ENCODE peak calls at places on chromosomes 16 and 17, in seven cellular contexts. One of them, this sample, is unnamed.

GRCh38 chr17:51997723-51998122 is 160.8 kb downstream of the CA10 start:
- DNase-seq in T-helper 2 cell: no peak
- DNase-seq in NCI-H1092 treated with DMSO at 0.1 percent for 48 hours: peak
- DNase-seq in SW 1271: no peak
- DNase-seq in stimulated activated CD4-positive, alpha-beta T cell treated with anti-CD3 and anti-CD28 coated beads, Interleukin-15, amount 100 ng/mL, for 1 hour: no peak
- DNase-seq in breast epithelium: no peak
- DNase-seq in H9: no peak
- DNase-seq in this sample: no peak

GRCh38 chr17:38341035-38341721 is 2.6 kb downstream of the GPR179 start:
- DNase-seq in H9: peak
- DNase-seq in T-helper 2 cell: no peak
- DNase-seq in stimulated activated CD4-positive, alpha-beta T cell treated with anti-CD3 and anti-CD28 coated beads, Interleukin-15, amount 100 ng/mL, for 1 hour: no peak
- DNase-seq in SW 1271: no peak
- DNase-seq in NCI-H1092 treated with DMSO at 0.1 percent for 48 hours: peak
- DNase-seq in breast epithelium: no peak
- DNase-seq in this sample: no peak

GRCh38 chr17:75059369-75060345 is 12.6 kb downstream of the KCTD2 start:
- DNase-seq in stimulated activated CD4-positive, alpha-beta T cell treated with anti-CD3 and anti-CD28 coated beads, Interleukin-15, amount 100 ng/mL, for 1 hour: no peak
- DNase-seq in SW 1271: no peak
- DNase-seq in H9: no peak
- DNase-seq in NCI-H1092 treated with DMSO at 0.1 percent for 48 hours: no peak
- DNase-seq in breast epithelium: no peak
- DNase-seq in T-helper 2 cell: no peak
- DNase-seq in this sample: no peak

GRCh38 chr16:81349608-81350305 is 35.0 kb downstream of the GAN start:
- DNase-seq in stimulated activated CD4-positive, alpha-beta T cell treated with anti-CD3 and anti-CD28 coated beads, Interleukin-15, amount 100 ng/mL, for 1 hour: no peak
- DNase-seq in NCI-H1092 treated with DMSO at 0.1 percent for 48 hours: no peak
- DNase-seq in T-helper 2 cell: no peak
- DNase-seq in SW 1271: no peak
- DNase-seq in breast epithelium: no peak
- DNase-seq in H9: no peak
- DNase-seq in this sample: no peak

GRCh38 chr17:49670641-49671040 is 7.3 kb downstream of the SPOP start:
- DNase-seq in H9: no peak
- DNase-seq in breast epithelium: no peak
- DNase-seq in SW 1271: no peak
- DNase-seq in stimulated activated CD4-positive, alpha-beta T cell treated with anti-CD3 and anti-CD28 coated beads, Interleukin-15, amount 100 ng/mL, for 1 hour: no peak
- DNase-seq in NCI-H1092 treated with DMSO at 0.1 percent for 48 hours: no peak
- DNase-seq in T-helper 2 cell: no peak
- DNase-seq in this sample: no peak

GRCh38 chr16:79982356-79982755 is 381.8 kb upstream of the MAF start:
- DNase-seq in NCI-H1092 treated with DMSO at 0.1 percent for 48 hours: no peak
- DNase-seq in H9: no peak
- DNase-seq in stimulated activated CD4-positive, alpha-beta T cell treated with anti-CD3 and anti-CD28 coated beads, Interleukin-15, amount 100 ng/mL, for 1 hour: no peak
- DNase-seq in T-helper 2 cell: no peak
- DNase-seq in SW 1271: no peak
- DNase-seq in breast epithelium: no peak
- DNase-seq in this sample: no peak

GRCh38 chr16:35585411-35585810 is 2126.0 kb downstream of the TP53TG3F start:
- DNase-seq in breast epithelium: no peak
- DNase-seq in NCI-H1092 treated with DMSO at 0.1 percent for 48 hours: no peak
- DNase-seq in H9: no peak
- DNase-seq in stimulated activated CD4-positive, alpha-beta T cell treated with anti-CD3 and anti-CD28 coated beads, Interleukin-15, amount 100 ng/mL, for 1 hour: no peak
- DNase-seq in T-helper 2 cell: no peak
- DNase-seq in SW 1271: no peak
- DNase-seq in this sample: no peak

GRCh38 chr17:79690988-79691836 is 39.5 kb upstream of the ENPP7 start:
- DNase-seq in SW 1271: no peak
- DNase-seq in breast epithelium: no peak
- DNase-seq in T-helper 2 cell: no peak
- DNase-seq in NCI-H1092 treated with DMSO at 0.1 percent for 48 hours: no peak
- DNase-seq in H9: no peak
- DNase-seq in stimulated activated CD4-positive, alpha-beta T cell treated with anti-CD3 and anti-CD28 coated beads, Interleukin-15, amount 100 ng/mL, for 1 hour: no peak
- DNase-seq in this sample: no peak

GRCh38 chr16:3578121-3578520 is 918 bp upstream of the NLRC3 start:
- DNase-seq in breast epithelium: no peak
- DNase-seq in H9: no peak
- DNase-seq in NCI-H1092 treated with DMSO at 0.1 percent for 48 hours: no peak
- DNase-seq in SW 1271: no peak
- DNase-seq in stimulated activated CD4-positive, alpha-beta T cell treated with anti-CD3 and anti-CD28 coated beads, Interleukin-15, amount 100 ng/mL, for 1 hour: no peak
- DNase-seq in T-helper 2 cell: peak
- DNase-seq in this sample: peak

GRCh38 chr16:2252806-2253148 is 1.4 kb upstream of the ECI1 start:
- DNase-seq in SW 1271: no peak
- DNase-seq in NCI-H1092 treated with DMSO at 0.1 percent for 48 hours: no peak
- DNase-seq in H9: no peak
- DNase-seq in stimulated activated CD4-positive, alpha-beta T cell treated with anti-CD3 and anti-CD28 coated beads, Interleukin-15, amount 100 ng/mL, for 1 hour: no peak
- DNase-seq in T-helper 2 cell: no peak
- DNase-seq in breast epithelium: no peak
- DNase-seq in this sample: no peak

GRCh38 chr16:75443301-75443700 is 10.0 kb upstream of the CFDP1 start:
- DNase-seq in breast epithelium: no peak
- DNase-seq in T-helper 2 cell: no peak
- DNase-seq in SW 1271: no peak
- DNase-seq in stimulated activated CD4-positive, alpha-beta T cell treated with anti-CD3 and anti-CD28 coated beads, Interleukin-15, amount 100 ng/mL, for 1 hour: no peak
- DNase-seq in H9: no peak
- DNase-seq in NCI-H1092 treated with DMSO at 0.1 percent for 48 hours: no peak
- DNase-seq in this sample: no peak